ENCODE peak calls at places on chromosomes 12 and 14, in four cellular contexts. P is AG04450, V is left lung, J is amniotic epithelial cell. Z is an unnamed sample.

GRCh38 chr12:9721394-9722092 is 11.4 kb downstream of the CLECL1 start:
- DNase-seq in P (no peak), J (peak), V (no peak), Z (peak)

GRCh38 chr12:14949631-14950030 is 11.3 kb upstream of the ERP27 start:
- DNase-seq in V (no peak), J (no peak), P (no peak), Z (no peak)

GRCh38 chr14:79693935-79694334 is 517.4 kb downstream of the DIO2 start:
- DNase-seq in P (no peak), J (no peak), V (no peak), Z (no peak)

GRCh38 chr14:99077844-99078236 is 194.2 kb downstream of the BCL11B start:
- DNase-seq in P (no peak), J (no peak), V (no peak), Z (no peak)

GRCh38 chr14:36579573-36580140 is 2.8 kb downstream of the NKX2-8 start:
- DNase-seq in V (no peak), J (no peak), P (no peak), Z (no peak)

GRCh38 chr12:75977952-75978671 is 53.5 kb downstream of the PHLDA1 start:
- DNase-seq in J (peak), P (peak), V (peak), Z (peak)

GRCh38 chr12:105319691-105320209 is 10.7 kb upstream of the C12orf75 start:
- DNase-seq in P (no peak), V (no peak), J (no peak), Z (no peak)

GRCh38 chr12:18753481-18754117 is 15.7 kb downstream of the CAPZA3 start:
- DNase-seq in J (no peak), V (no peak), P (no peak), Z (no peak)

GRCh38 chr14:51248041-51248987 is 8.3 kb downstream of the TMX1 start:
- DNase-seq in J (no peak), P (no peak), V (no peak), Z (no peak)

GRCh38 chr14:96189288-96189711 is 15.3 kb upstream of the BDKRB2 start:
- DNase-seq in P (peak), J (peak), V (no peak), Z (no peak)

GRCh38 chr14:101256266-101256665 is 305.0 kb upstream of the DIO3 start:
- DNase-seq in J (no peak), P (no peak), V (no peak), Z (no peak)

GRCh38 chr12:132561784-132562156 is 48.6 kb downstream of the LRCOL1 start:
- DNase-seq in P (no peak), J (no peak), V (no peak), Z (peak)

GRCh38 chr12:23133471-23133870 is 508.5 kb downstream of the ETNK1 start:
- DNase-seq in J (no peak), P (no peak), V (no peak), Z (no peak)

GRCh38 chr12:30219047-30219446 is 435.3 kb upstream of the TMTC1 start:
- DNase-seq in P (no peak), J (peak), V (no peak), Z (no peak)

GRCh38 chr12:92338671-92339070 is 193.0 kb upstream of the BTG1 start:
- DNase-seq in J (no peak), P (no peak), V (no peak), Z (no peak)

GRCh38 chr12:58812229-58812628 is 108.1 kb downstream of the LRIG3 start:
- DNase-seq in P (no peak), V (no peak), J (no peak), Z (no peak)

GRCh38 chr12:95608252-95609033 is 57.2 kb upstream of the USP44 start:
- DNase-seq in V (peak), J (peak), P (no peak), Z (peak)